ENCODE peak calls at places on chromosomes 16 and 17, in six cellular contexts. R is cardiac muscle cell, H is SK-N-SH, Y is adrenal gland, U is right cardiac atrium, D is fibroblast of lung. T is an unnamed sample.

GRCh38 chr17:43028221-43028861 is 3.3 kb downstream of the RND2 start:
- DNase-seq in R (no peak), D (no peak), Y (no peak), H (no peak), U (no peak), T (no peak)

GRCh38 chr16:75433732-75434413 is 570 bp upstream of the CFDP1 start:
- DNase-seq in U (peak; percentile 46), R (peak; percentile 97), H (peak; percentile 68), Y (peak; percentile 79), D (peak; percentile 95), T (peak; percentile 85)

GRCh38 chr17:73933871-73934270 is 269.6 kb upstream of the RPL38 start:
- DNase-seq in D (no peak), Y (no peak), H (no peak), U (no peak), R (peak; percentile 46), T (no peak)

GRCh38 chr17:2853111-2853721 is 57.0 kb downstream of the RAP1GAP2 start:
- DNase-seq in U (peak; percentile 76), H (peak; percentile 79), D (peak; percentile 54), Y (peak; percentile 22), R (peak; percentile 50), T (peak; percentile 51)

GRCh38 chr16:54862529-54862928 is 68.1 kb upstream of the IRX5 start:
- DNase-seq in R (no peak), U (no peak), Y (no peak), D (no peak), H (no peak), T (no peak)

GRCh38 chr17:4433515-4434031 is at the start of gene SPNS3:
- DNase-seq in R (no peak), D (no peak), U (no peak), Y (no peak), H (no peak), T (no peak)

GRCh38 chr16:56041556-56042140 is 149.6 kb upstream of the GNAO1 start:
- DNase-seq in R (no peak), H (peak; percentile 58), D (no peak), Y (peak; percentile 8), U (peak; percentile 43), T (no peak)

GRCh38 chr17:7179317-7180254 is at the start of gene ASGR1:
- DNase-seq in Y (no peak), H (no peak), R (peak; percentile 17), D (no peak), U (no peak), T (no peak)

GRCh38 chr17:41589301-41589700 is 2.6 kb upstream of the KRT14 start:
- DNase-seq in U (no peak), Y (no peak), D (no peak), H (no peak), R (no peak), T (no peak)

GRCh38 chr17:80834896-80835281 is 156.8 kb upstream of the CHMP6 start:
- DNase-seq in R (no peak), Y (no peak), H (no peak), U (no peak), D (no peak), T (no peak)

GRCh38 chr17:82118815-82119380 is 20.9 kb upstream of the FASN start:
- DNase-seq in R (peak; percentile 86), U (no peak), H (peak; percentile 19), Y (no peak), D (peak; percentile 77), T (no peak)

GRCh38 chr17:28228986-28229729 is 89.8 kb upstream of the TMEM97 start:
- DNase-seq in H (peak; percentile 38), U (no peak), D (no peak), R (no peak), Y (no peak), T (no peak)

GRCh38 chr16:77387810-77388209 is 47.0 kb downstream of the ADAMTS18 start:
- DNase-seq in H (no peak), R (no peak), Y (no peak), D (no peak), U (no peak), T (no peak)

GRCh38 chr16:17346774-17347569 is 123.8 kb downstream of the XYLT1 start:
- DNase-seq in H (no peak), Y (no peak), U (no peak), R (no peak), D (no peak), T (no peak)

GRCh38 chr17:79937981-79938695 is 97.5 kb downstream of the TBC1D16 start:
- DNase-seq in D (no peak), H (peak; percentile 80), R (peak; percentile 21), Y (no peak), U (no peak), T (peak; percentile 51)

GRCh38 chr16:12162151-12162559 is 185.6 kb downstream of the SNX29 start:
- DNase-seq in H (no peak), D (no peak), Y (no peak), U (no peak), R (peak; percentile 62), T (no peak)

GRCh38 chr17:21375757-21376584 is at the start of gene KCNJ12:
- DNase-seq in U (peak; percentile 85), Y (no peak), H (peak; percentile 79), D (peak; percentile 26), R (peak; percentile 38), T (no peak)

GRCh38 chr17:77455111-77455877 is 314.5 kb downstream of the SEC14L1 start:
- DNase-seq in D (peak; percentile 99), Y (no peak), H (no peak), R (peak; percentile 98), U (no peak), T (no peak)

GRCh38 chr17:7419833-7420610 is at the start of gene SPEM1:
- DNase-seq in Y (no peak), R (no peak), H (peak; percentile 71), U (peak; percentile 4), D (no peak), T (no peak)

GRCh38 chr17:60695960-60696359 is 18.3 kb downstream of the BCAS3 start:
- DNase-seq in U (no peak), H (no peak), R (no peak), D (peak; percentile 27), Y (no peak), T (no peak)

GRCh38 chr17:65022137-65022536 is 34.4 kb downstream of the GNA13 start:
- DNase-seq in D (no peak), R (no peak), Y (no peak), U (no peak), H (no peak), T (no peak)
- H3K4me1 ChIP-seq in D (peaks cover 27% of the 10 kb centered on the region), R (peaks cover 8% of the 10 kb centered on the region), Y (peaks cover 41% of the 10 kb centered on the region), U (peaks cover 13% of the 10 kb centered on the region), H (peaks cover 21% of the 10 kb centered on the region), T (peaks cover 6% of the 10 kb centered on the region)

GRCh38 chr16:3153077-3153368 is 18.2 kb downstream of the ZNF213 start:
- DNase-seq in R (no peak), U (no peak), D (no peak), Y (no peak), H (no peak), T (no peak)
- H3K4me3 ChIP-seq in R (no peak overlapping the region), U (no peak overlapping the region), D (no peak overlapping the region), Y (no peak overlapping the region), H (no peak overlapping the region), T (peak overlapping the region; percentile 64)

GRCh38 chr17:76394166-76394565 is 9.8 kb downstream of the SPHK1 start:
- DNase-seq in R (no peak), D (no peak), Y (no peak), H (no peak), U (no peak), T (no peak)
- H3K4me1 ChIP-seq in R (no peaks in the 10 kb centered on the region), D (peaks cover 2% of the 10 kb centered on the region), Y (no peaks in the 10 kb centered on the region), H (peaks cover 3% of the 10 kb centered on the region), U (no peaks in the 10 kb centered on the region), T (no peaks in the 10 kb centered on the region)

GRCh38 chr16:4769306-4769638 is 2.3 kb upstream of the ZNF500 start:
- DNase-seq in H (no peak), D (no peak), R (no peak), Y (no peak), U (no peak), T (no peak)
- H3K4me3 ChIP-seq in H (peak overlapping the region; percentile 58), D (no peak overlapping the region), R (no peak overlapping the region), Y (no peak overlapping the region), U (no peak overlapping the region), T (peak overlapping the region; percentile 54)

T was measured in uterus.